ENCODE peak calls at places on chromosomes 3 and 15, in seven cellular contexts. One of them, this sample, is unnamed.

GRCh38 chr3:119240101-119240581 is 537 bp downstream of the B4GALT4 start:
- DNase-seq in effector CD4-positive, alpha-beta T cell: no peak
- DNase-seq in tibial artery: peak
- DNase-seq in HuH-7: peak
- DNase-seq in choroid plexus epithelial cell: peak
- DNase-seq in astrocyte: no peak
- DNase-seq in activated CD4-positive, alpha-beta T cell treated with anti-CD3 and anti-CD28 coated beads for 24 hours: no peak
- DNase-seq in this sample: no peak

GRCh38 chr3:99962703-99963102 is 145.0 kb downstream of the CMSS1 start:
- DNase-seq in effector CD4-positive, alpha-beta T cell: no peak
- DNase-seq in tibial artery: no peak
- DNase-seq in HuH-7: no peak
- DNase-seq in choroid plexus epithelial cell: peak
- DNase-seq in astrocyte: peak
- DNase-seq in activated CD4-positive, alpha-beta T cell treated with anti-CD3 and anti-CD28 coated beads for 24 hours: no peak
- DNase-seq in this sample: no peak

GRCh38 chr15:63466378-63467192 is 37.8 kb upstream of the USP3 start:
- DNase-seq in effector CD4-positive, alpha-beta T cell: peak
- DNase-seq in tibial artery: no peak
- DNase-seq in HuH-7: peak
- DNase-seq in choroid plexus epithelial cell: peak
- DNase-seq in astrocyte: peak
- DNase-seq in activated CD4-positive, alpha-beta T cell treated with anti-CD3 and anti-CD28 coated beads for 24 hours: no peak
- DNase-seq in this sample: no peak

GRCh38 chr15:84919268-84919667 is 34.8 kb downstream of the SLC28A1 start:
- DNase-seq in effector CD4-positive, alpha-beta T cell: no peak
- DNase-seq in tibial artery: no peak
- DNase-seq in HuH-7: no peak
- DNase-seq in choroid plexus epithelial cell: no peak
- DNase-seq in astrocyte: no peak
- DNase-seq in activated CD4-positive, alpha-beta T cell treated with anti-CD3 and anti-CD28 coated beads for 24 hours: no peak
- DNase-seq in this sample: no peak

GRCh38 chr3:23086831-23087230 is 116.3 kb upstream of the UBE2E2 start:
- DNase-seq in effector CD4-positive, alpha-beta T cell: no peak
- DNase-seq in tibial artery: no peak
- DNase-seq in HuH-7: no peak
- DNase-seq in choroid plexus epithelial cell: no peak
- DNase-seq in astrocyte: no peak
- DNase-seq in activated CD4-positive, alpha-beta T cell treated with anti-CD3 and anti-CD28 coated beads for 24 hours: no peak
- DNase-seq in this sample: no peak

GRCh38 chr3:171431550-171431949 is 28.7 kb downstream of the TNIK start:
- DNase-seq in effector CD4-positive, alpha-beta T cell: no peak
- DNase-seq in tibial artery: no peak
- DNase-seq in HuH-7: no peak
- DNase-seq in choroid plexus epithelial cell: no peak
- DNase-seq in astrocyte: no peak
- DNase-seq in activated CD4-positive, alpha-beta T cell treated with anti-CD3 and anti-CD28 coated beads for 24 hours: no peak
- DNase-seq in this sample: no peak

GRCh38 chr3:55609230-55610100 is 122.4 kb upstream of the WNT5A start:
- DNase-seq in effector CD4-positive, alpha-beta T cell: no peak
- DNase-seq in tibial artery: no peak
- DNase-seq in HuH-7: no peak
- DNase-seq in choroid plexus epithelial cell: no peak
- DNase-seq in astrocyte: no peak
- DNase-seq in activated CD4-positive, alpha-beta T cell treated with anti-CD3 and anti-CD28 coated beads for 24 hours: no peak
- DNase-seq in this sample: no peak

GRCh38 chr3:123069021-123069381 is 2.2 kb downstream of the PDIA5 start:
- DNase-seq in effector CD4-positive, alpha-beta T cell: no peak
- DNase-seq in tibial artery: no peak
- DNase-seq in HuH-7: no peak
- DNase-seq in choroid plexus epithelial cell: no peak
- DNase-seq in astrocyte: no peak
- DNase-seq in activated CD4-positive, alpha-beta T cell treated with anti-CD3 and anti-CD28 coated beads for 24 hours: no peak
- DNase-seq in this sample: peak

GRCh38 chr15:96336045-96336642 is 5.6 kb downstream of the NR2F2 start:
- DNase-seq in effector CD4-positive, alpha-beta T cell: no peak
- DNase-seq in tibial artery: no peak
- DNase-seq in HuH-7: no peak
- DNase-seq in choroid plexus epithelial cell: peak
- DNase-seq in astrocyte: no peak
- DNase-seq in activated CD4-positive, alpha-beta T cell treated with anti-CD3 and anti-CD28 coated beads for 24 hours: no peak
- DNase-seq in this sample: no peak

GRCh38 chr3:10259036-10259435 is 10.8 kb downstream of the TATDN2 start:
- DNase-seq in effector CD4-positive, alpha-beta T cell: no peak
- DNase-seq in tibial artery: no peak
- DNase-seq in HuH-7: no peak
- DNase-seq in choroid plexus epithelial cell: no peak
- DNase-seq in astrocyte: no peak
- DNase-seq in activated CD4-positive, alpha-beta T cell treated with anti-CD3 and anti-CD28 coated beads for 24 hours: no peak
- DNase-seq in this sample: no peak

GRCh38 chr15:60933914-60934885 is 294.9 kb downstream of the RORA start:
- DNase-seq in effector CD4-positive, alpha-beta T cell: no peak
- DNase-seq in tibial artery: no peak
- DNase-seq in HuH-7: no peak
- DNase-seq in choroid plexus epithelial cell: peak
- DNase-seq in astrocyte: peak
- DNase-seq in activated CD4-positive, alpha-beta T cell treated with anti-CD3 and anti-CD28 coated beads for 24 hours: no peak
- DNase-seq in this sample: no peak

GRCh38 chr3:12468276-12468675 is 16.0 kb upstream of the TSEN2 start:
- DNase-seq in effector CD4-positive, alpha-beta T cell: no peak
- DNase-seq in tibial artery: no peak
- DNase-seq in HuH-7: no peak
- DNase-seq in choroid plexus epithelial cell: no peak
- DNase-seq in astrocyte: no peak
- DNase-seq in activated CD4-positive, alpha-beta T cell treated with anti-CD3 and anti-CD28 coated beads for 24 hours: no peak
- DNase-seq in this sample: no peak

GRCh38 chr3:106176734-106177133 is 307.9 kb upstream of the CBLB start:
- DNase-seq in effector CD4-positive, alpha-beta T cell: peak
- DNase-seq in tibial artery: no peak
- DNase-seq in HuH-7: no peak
- DNase-seq in choroid plexus epithelial cell: peak
- DNase-seq in astrocyte: peak
- DNase-seq in activated CD4-positive, alpha-beta T cell treated with anti-CD3 and anti-CD28 coated beads for 24 hours: peak
- DNase-seq in this sample: no peak

GRCh38 chr3:106769045-106769444 is 608.2 kb upstream of the CCDC54 start:
- DNase-seq in effector CD4-positive, alpha-beta T cell: no peak
- DNase-seq in tibial artery: no peak
- DNase-seq in HuH-7: no peak
- DNase-seq in choroid plexus epithelial cell: no peak
- DNase-seq in astrocyte: no peak
- DNase-seq in activated CD4-positive, alpha-beta T cell treated with anti-CD3 and anti-CD28 coated beads for 24 hours: no peak
- DNase-seq in this sample: no peak

GRCh38 chr15:89107984-89108383 is 19.7 kb downstream of the ABHD2 start:
- DNase-seq in effector CD4-positive, alpha-beta T cell: no peak
- DNase-seq in tibial artery: no peak
- DNase-seq in HuH-7: no peak
- DNase-seq in choroid plexus epithelial cell: no peak
- DNase-seq in astrocyte: no peak
- DNase-seq in activated CD4-positive, alpha-beta T cell treated with anti-CD3 and anti-CD28 coated beads for 24 hours: no peak
- DNase-seq in this sample: no peak

GRCh38 chr3:133487920-133488540 is 85.5 kb upstream of the CDV3 start:
- DNase-seq in effector CD4-positive, alpha-beta T cell: peak
- DNase-seq in tibial artery: no peak
- DNase-seq in HuH-7: no peak
- DNase-seq in choroid plexus epithelial cell: peak
- DNase-seq in astrocyte: no peak
- DNase-seq in activated CD4-positive, alpha-beta T cell treated with anti-CD3 and anti-CD28 coated beads for 24 hours: no peak
- DNase-seq in this sample: no peak

GRCh38 chr3:45679805-45680204 is 9.4 kb upstream of the SACM1L start:
- DNase-seq in effector CD4-positive, alpha-beta T cell: no peak
- DNase-seq in tibial artery: no peak
- DNase-seq in HuH-7: no peak
- DNase-seq in choroid plexus epithelial cell: no peak
- DNase-seq in astrocyte: no peak
- DNase-seq in activated CD4-positive, alpha-beta T cell treated with anti-CD3 and anti-CD28 coated beads for 24 hours: no peak
- DNase-seq in this sample: no peak